ENCODE peak calls at places on chromosomes 12 and 14, in six cellular contexts. O, C, Q, Y, L and K are unnamed samples.

GRCh38 chr14:75286313-75286712 is 7.7 kb downstream of the FOS start:
- DNase-seq in Y (peak; percentile 41), L (no peak), C (no peak), Q (no peak), O (no peak), K (no peak)

GRCh38 chr14:58617619-58618018 is 20.1 kb upstream of the DACT1 start:
- DNase-seq in Y (no peak), Q (no peak), O (no peak), L (no peak), C (no peak), K (peak; percentile 22)

GRCh38 chr12:29198901-29199300 is 49.8 kb downstream of the FAR2 start:
- DNase-seq in O (no peak), Q (no peak), C (no peak), Y (no peak), L (no peak), K (no peak)

GRCh38 chr14:100865682-100866591 is 37.6 kb downstream of the RTL1 start:
- DNase-seq in L (no peak), Q (no peak), Y (no peak), C (no peak), O (no peak), K (no peak)

GRCh38 chr12:101732318-101732717 is 6.9 kb downstream of the SYCP3 start:
- DNase-seq in Q (no peak), L (no peak), C (no peak), O (no peak), Y (no peak), K (no peak)

GRCh38 chr12:108052260-108052659 is 76.8 kb upstream of the WSCD2 start:
- DNase-seq in Q (no peak), L (no peak), O (no peak), Y (no peak), C (no peak), K (no peak)

GRCh38 chr14:28102814-28103213 is 663.8 kb upstream of the FOXG1 start:
- DNase-seq in L (no peak), O (no peak), Y (no peak), Q (no peak), C (peak; percentile 68), K (no peak)

GRCh38 chr14:74980746-74981661 is 21.7 kb upstream of the EIF2B2 start:
- DNase-seq in L (no peak), C (peak; percentile 66), Y (peak; percentile 64), O (no peak), Q (no peak), K (peak; percentile 41)

GRCh38 chr12:46650688-46651087 is 175.1 kb downstream of the SLC38A4 start:
- DNase-seq in Q (no peak), L (no peak), Y (no peak), O (no peak), C (no peak), K (no peak)

GRCh38 chr14:38366374-38366773 is 110.5 kb upstream of the CLEC14A start:
- DNase-seq in Q (no peak), Y (peak; percentile 6), C (peak; percentile 35), L (no peak), O (no peak), K (no peak)

GRCh38 chr14:96902004-96902403 is 104.8 kb downstream of the VRK1 start:
- DNase-seq in O (no peak), L (no peak), Y (no peak), Q (no peak), C (no peak), K (no peak)

GRCh38 chr12:103505371-103506236 is 9.8 kb upstream of the C12orf42 start:
- DNase-seq in O (peak; percentile 55), L (no peak), C (no peak), Y (no peak), Q (no peak), K (no peak)

GRCh38 chr14:35879141-35879648 is 53.1 kb downstream of the BRMS1L start:
- DNase-seq in Y (no peak), Q (no peak), L (no peak), O (no peak), C (peak; percentile 10), K (peak; percentile 74)

GRCh38 chr12:20513189-20513588 is 144.9 kb downstream of the PDE3A start:
- DNase-seq in Q (no peak), Y (no peak), O (no peak), C (no peak), L (no peak), K (peak; percentile 40)